ENCODE peak calls at places on chromosomes 7 and 10, in six cellular contexts. X is ovary, A is mammary epithelial cell, V is HCT116, J is thoracic aorta, E is gastrocnemius medialis. Z is an unnamed sample.

GRCh38 chr10:117373848-117374505 is 1.3 kb downstream of the PDZD8 start:
- DNase-seq in X (peak; percentile 47), V (no peak), A (peak; percentile 57), J (no peak), E (peak; percentile 14), Z (peak; percentile 51)

GRCh38 chr7:39810204-39810642 is 139.8 kb upstream of the CDK13 start:
- DNase-seq in J (no peak), A (peak; percentile 31), V (peak; percentile 22), X (no peak), E (no peak), Z (no peak)

GRCh38 chr7:130883928-130884327 is 149.9 kb upstream of the KLF14 start:
- DNase-seq in J (no peak), V (no peak), X (no peak), A (no peak), E (no peak), Z (no peak)

GRCh38 chr7:16904086-16904485 is 22.3 kb upstream of the AGR3 start:
- DNase-seq in J (no peak), A (no peak), V (no peak), E (no peak), X (no peak), Z (no peak)

GRCh38 chr7:41255716-41256115 is 447.2 kb downstream of the INHBA start:
- DNase-seq in A (no peak), V (no peak), X (no peak), E (no peak), J (no peak), Z (no peak)

GRCh38 chr10:51031995-51032394 is 42.3 kb upstream of the PRKG1 start:
- DNase-seq in E (peak; percentile 69), J (no peak), V (no peak), X (no peak), A (no peak), Z (no peak)

GRCh38 chr7:109003742-109004141 is 434.1 kb downstream of the DNAJB9 start:
- DNase-seq in A (peak; percentile 0), E (no peak), X (no peak), V (no peak), J (no peak), Z (no peak)

GRCh38 chr10:98293550-98294269 is 25.7 kb upstream of the LOXL4 start:
- DNase-seq in E (no peak), V (no peak), A (peak; percentile 79), X (no peak), J (no peak), Z (peak; percentile 16)

GRCh38 chr7:15305002-15305600 is 256.7 kb downstream of the AGMO start:
- DNase-seq in E (no peak), X (peak; percentile 45), V (peak; percentile 33), J (no peak), A (peak; percentile 33), Z (peak; percentile 23)

GRCh38 chr10:124736491-124737136 is 7.6 kb downstream of the FAM53B start:
- DNase-seq in V (no peak), E (peak; percentile 90), J (no peak), A (peak; percentile 65), X (peak; percentile 92), Z (peak; percentile 87)

GRCh38 chr10:33808475-33808874 is 474.0 kb upstream of the NRP1 start:
- DNase-seq in V (no peak), A (no peak), J (no peak), E (peak; percentile 67), X (no peak), Z (no peak)

GRCh38 chr7:99272476-99273045 is at the start of gene MYH16:
- DNase-seq in J (no peak), X (no peak), A (peak; percentile 78), E (no peak), V (no peak), Z (peak; percentile 55)

GRCh38 chr10:74770400-74770799 is 56.0 kb upstream of the KAT6B start:
- DNase-seq in J (no peak), E (no peak), A (no peak), X (no peak), V (no peak), Z (no peak)

GRCh38 chr10:93501650-93502049 is 5.2 kb downstream of the CEP55 start:
- DNase-seq in X (no peak), V (no peak), A (no peak), E (no peak), J (no peak), Z (no peak)
- H3K36me3 ChIP-seq in X (no peaks in the 10 kb centered on the region), V (peaks cover 38% of the 10 kb centered on the region), A (peaks cover 2% of the 10 kb centered on the region), E (no peaks in the 10 kb centered on the region), J (no peaks in the 10 kb centered on the region), Z (no peaks in the 10 kb centered on the region)

GRCh38 chr10:24957624-24958435 is 5.4 kb upstream of the PRTFDC1 start:
- DNase-seq in J (no peak), A (peak; percentile 90), E (peak; percentile 11), V (peak; percentile 31), X (no peak), Z (peak; percentile 97)
- H3K4me3 ChIP-seq in J (peak overlapping the region; percentile 37), A (no peak overlapping the region), E (peak overlapping the region; percentile 27), V (peak overlapping the region; percentile 2), X (no peak overlapping the region), Z (peak overlapping the region; percentile 30)

GRCh38 chr7:7989985-7990761 is 21.6 kb downstream of the GLCCI1 start:
- DNase-seq in E (no peak), V (no peak), A (no peak), J (no peak), X (no peak), Z (no peak)
- H3K4me1 ChIP-seq in E (peaks cover 7% of the 10 kb centered on the region), V (peaks cover 2% of the 10 kb centered on the region), A (no peaks in the 10 kb centered on the region), J (no peaks in the 10 kb centered on the region), X (no peaks in the 10 kb centered on the region), Z (no peaks in the 10 kb centered on the region)

GRCh38 chr7:55509322-55509721 is 63.0 kb downstream of the VOPP1 start:
- DNase-seq in X (no peak), J (no peak), A (no peak), E (peak; percentile 22), V (no peak), Z (peak; percentile 60)

GRCh38 chr7:55510621-55511020 is 61.7 kb downstream of the VOPP1 start:
- DNase-seq in V (no peak), J (no peak), A (no peak), E (no peak), X (no peak), Z (no peak)

GRCh38 chr7:55507743-55508142 is 64.6 kb downstream of the VOPP1 start:
- DNase-seq in X (no peak), J (no peak), V (no peak), A (no peak), E (no peak), Z (no peak)

GRCh38 chr7:55505259-55505658 is 67.0 kb downstream of the VOPP1 start:
- DNase-seq in X (no peak), J (no peak), A (no peak), E (no peak), V (no peak), Z (no peak)

DNA sequence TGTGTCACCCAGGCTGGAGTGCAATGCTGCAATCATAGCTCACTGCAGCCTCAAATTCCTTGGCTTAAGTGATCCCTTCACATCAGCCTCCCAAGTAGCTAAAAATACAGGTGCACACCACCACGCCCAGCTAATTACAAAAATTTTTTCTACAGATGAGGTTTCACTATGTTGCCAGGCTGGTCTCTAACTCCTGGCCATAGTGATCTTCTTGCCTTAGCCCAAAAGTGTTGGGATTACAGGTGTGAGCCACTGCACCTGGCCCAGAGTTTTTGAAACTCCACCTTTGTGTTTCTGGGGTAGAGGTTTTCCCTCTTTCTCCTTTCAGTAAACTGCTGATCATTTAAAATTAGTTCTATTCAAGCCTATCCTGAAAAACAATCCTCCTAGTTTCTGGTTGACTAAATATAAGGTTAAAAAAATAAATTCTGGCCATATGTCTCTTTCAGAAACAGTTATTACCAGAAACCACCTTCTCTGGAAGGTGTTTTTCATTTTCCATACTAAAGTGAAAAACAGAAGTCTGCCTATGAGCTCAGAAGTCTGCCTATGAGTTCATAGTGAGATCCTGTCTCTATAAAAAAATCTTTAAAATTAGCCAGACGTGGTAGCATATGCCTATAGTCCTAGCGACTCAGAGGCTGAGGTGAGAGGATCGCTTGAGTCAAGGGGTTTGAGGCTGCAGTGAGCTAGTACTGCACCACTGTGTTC is 63.8 kb downstream of the VOPP1 start:
- DNase-seq in E (no peak), V (no peak), A (no peak), X (no peak), J (no peak), Z (no peak)
- H3K36me3 ChIP-seq in E (no peaks in the 10 kb centered on the region), V (no peaks in the 10 kb centered on the region), A (no peaks in the 10 kb centered on the region), X (no peaks in the 10 kb centered on the region), J (no peaks in the 10 kb centered on the region), Z (no peaks in the 10 kb centered on the region)

DNA sequence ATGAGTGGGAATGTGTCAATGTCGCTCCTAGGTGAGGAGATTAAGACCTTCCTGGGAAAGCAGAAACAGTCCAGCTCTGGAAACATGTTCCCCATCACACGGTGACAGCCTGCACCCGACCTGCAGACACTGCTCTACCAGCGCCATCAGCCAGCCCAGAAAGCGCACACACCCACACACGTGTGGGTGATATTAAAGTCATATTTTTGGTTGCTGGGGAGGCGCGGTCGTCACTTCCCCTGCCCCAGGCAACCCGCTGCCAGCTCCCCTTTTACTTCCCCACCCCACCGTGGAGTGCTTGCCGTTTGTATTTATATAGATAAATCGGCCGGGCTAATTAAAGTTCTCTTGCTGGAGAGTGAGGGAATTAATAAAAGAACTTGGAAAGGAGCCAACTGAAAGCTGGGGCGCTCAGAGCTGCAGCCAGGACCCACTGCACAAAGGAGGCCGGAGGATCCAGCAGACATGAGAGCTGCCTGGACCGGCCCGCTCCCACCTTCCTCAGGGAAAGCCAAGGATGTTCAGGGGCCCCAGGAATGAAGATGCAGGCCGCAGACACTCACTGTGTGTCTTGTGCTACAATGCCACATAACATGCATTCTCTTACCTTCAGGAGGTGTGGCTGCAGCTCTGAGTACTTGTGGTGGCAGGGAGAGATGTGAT is 145.1 kb upstream of the UNC5B start:
- DNase-seq in A (no peak), V (no peak), E (no peak), X (no peak), J (no peak), Z (no peak)
- H3K4me3 ChIP-seq in A (no peak overlapping the region), V (no peak overlapping the region), E (no peak overlapping the region), X (no peak overlapping the region), J (no peak overlapping the region), Z (no peak overlapping the region)

GRCh38 chr10:70409772-70410171 is 5.8 kb downstream of the EIF4EBP2 start:
- DNase-seq in A (no peak), X (no peak), E (no peak), V (no peak), J (no peak), Z (no peak)
- H3K4me1 ChIP-seq in A (peaks cover 10% of the 10 kb centered on the region), X (peaks cover 16% of the 10 kb centered on the region), E (peaks cover 61% of the 10 kb centered on the region), V (peaks cover 7% of the 10 kb centered on the region), J (peaks cover 24% of the 10 kb centered on the region), Z (no peaks in the 10 kb centered on the region)

GRCh38 chr7:150923802-150924201 is 54.3 kb downstream of the KCNH2 start:
- DNase-seq in X (no peak), E (no peak), V (no peak), A (no peak), J (no peak), Z (no peak)
- H3K36me3 ChIP-seq in X (no peaks in the 10 kb centered on the region), E (no peaks in the 10 kb centered on the region), V (no peaks in the 10 kb centered on the region), A (no peaks in the 10 kb centered on the region), J (no peaks in the 10 kb centered on the region), Z (no peaks in the 10 kb centered on the region)

Z was measured in fibroblast of lung.